ENCODE peak calls at places on chromosomes 11 and 22, in ten cellular contexts. One of them, this sample, is unnamed.

GRCh38 chr22:22401381-22401780 is 107.2 kb downstream of the ZNF280B start:
- DNase-seq in astrocyte of the spinal cord: no peak
- DNase-seq in HCT116: no peak
- DNase-seq in heart left ventricle: no peak
- DNase-seq in left ventricle myocardium inferior: no peak
- DNase-seq in SK-N-SH: no peak
- DNase-seq in gastrocnemius medialis: no peak
- DNase-seq in upper lobe of right lung: no peak
- DNase-seq in fibroblast of mammary gland: no peak
- DNase-seq in GM23338: no peak
- DNase-seq in this sample: no peak

GRCh38 chr11:83573097-83573496 is 286.9 kb upstream of the CCDC90B start:
- DNase-seq in SK-N-SH: no peak
- DNase-seq in HCT116: no peak
- DNase-seq in left ventricle myocardium inferior: no peak
- DNase-seq in astrocyte of the spinal cord: no peak
- DNase-seq in heart left ventricle: no peak
- DNase-seq in gastrocnemius medialis: no peak
- DNase-seq in upper lobe of right lung: no peak
- DNase-seq in fibroblast of mammary gland: peak; percentile 85
- DNase-seq in GM23338: no peak
- DNase-seq in this sample: no peak

GRCh38 chr11:12693485-12694181 is 19.4 kb downstream of the TEAD1 start:
- DNase-seq in left ventricle myocardium inferior: peak; percentile 33
- DNase-seq in upper lobe of right lung: peak; percentile 71
- DNase-seq in SK-N-SH: peak; percentile 34
- DNase-seq in astrocyte of the spinal cord: peak; percentile 99
- DNase-seq in fibroblast of mammary gland: peak; percentile 99
- DNase-seq in GM23338: no peak
- DNase-seq in HCT116: peak; percentile 96
- DNase-seq in gastrocnemius medialis: peak; percentile 60
- DNase-seq in heart left ventricle: no peak
- DNase-seq in this sample: peak; percentile 98

GRCh38 chr11:125242141-125242780 is 77.7 kb downstream of the PKNOX2 start:
- DNase-seq in fibroblast of mammary gland: no peak
- DNase-seq in GM23338: no peak
- DNase-seq in upper lobe of right lung: peak; percentile 33
- DNase-seq in astrocyte of the spinal cord: no peak
- DNase-seq in HCT116: no peak
- DNase-seq in heart left ventricle: no peak
- DNase-seq in gastrocnemius medialis: no peak
- DNase-seq in SK-N-SH: no peak
- DNase-seq in left ventricle myocardium inferior: no peak
- DNase-seq in this sample: no peak

GRCh38 chr11:45318516-45318915 is 32.4 kb upstream of the SYT13 start:
- DNase-seq in SK-N-SH: no peak
- DNase-seq in GM23338: no peak
- DNase-seq in heart left ventricle: no peak
- DNase-seq in upper lobe of right lung: no peak
- DNase-seq in fibroblast of mammary gland: no peak
- DNase-seq in gastrocnemius medialis: no peak
- DNase-seq in HCT116: no peak
- DNase-seq in left ventricle myocardium inferior: no peak
- DNase-seq in astrocyte of the spinal cord: no peak
- DNase-seq in this sample: no peak

GRCh38 chr22:48179571-48180546 is 1417.4 kb downstream of the TBC1D22A start:
- DNase-seq in heart left ventricle: no peak
- DNase-seq in left ventricle myocardium inferior: no peak
- DNase-seq in fibroblast of mammary gland: no peak
- DNase-seq in GM23338: no peak
- DNase-seq in gastrocnemius medialis: no peak
- DNase-seq in SK-N-SH: no peak
- DNase-seq in upper lobe of right lung: no peak
- DNase-seq in HCT116: no peak
- DNase-seq in astrocyte of the spinal cord: no peak
- DNase-seq in this sample: no peak

GRCh38 chr11:58923300-58923788 is 15.9 kb upstream of the GLYATL1 start:
- DNase-seq in SK-N-SH: peak; percentile 13
- DNase-seq in left ventricle myocardium inferior: no peak
- DNase-seq in fibroblast of mammary gland: peak; percentile 41
- DNase-seq in GM23338: peak; percentile 92
- DNase-seq in gastrocnemius medialis: no peak
- DNase-seq in upper lobe of right lung: no peak
- DNase-seq in astrocyte of the spinal cord: peak; percentile 54
- DNase-seq in heart left ventricle: no peak
- DNase-seq in HCT116: peak; percentile 54
- DNase-seq in this sample: no peak

GRCh38 chr11:64898076-64898445 is 18.9 kb downstream of the ATG2A start:
- DNase-seq in HCT116: no peak
- DNase-seq in SK-N-SH: no peak
- DNase-seq in heart left ventricle: peak; percentile 48
- DNase-seq in upper lobe of right lung: no peak
- DNase-seq in astrocyte of the spinal cord: no peak
- DNase-seq in fibroblast of mammary gland: no peak
- DNase-seq in gastrocnemius medialis: no peak
- DNase-seq in left ventricle myocardium inferior: no peak
- DNase-seq in GM23338: no peak
- DNase-seq in this sample: no peak

GRCh38 chr22:33288078-33288477 is 229.9 kb upstream of the SYN3 start:
- DNase-seq in astrocyte of the spinal cord: no peak
- DNase-seq in heart left ventricle: no peak
- DNase-seq in fibroblast of mammary gland: no peak
- DNase-seq in upper lobe of right lung: no peak
- DNase-seq in left ventricle myocardium inferior: no peak
- DNase-seq in GM23338: no peak
- DNase-seq in SK-N-SH: no peak
- DNase-seq in HCT116: no peak
- DNase-seq in gastrocnemius medialis: no peak
- DNase-seq in this sample: no peak

GRCh38 chr11:69889400-69890372 is 70.5 kb upstream of the FGF3 start:
- DNase-seq in upper lobe of right lung: no peak
- DNase-seq in SK-N-SH: no peak
- DNase-seq in GM23338: peak; percentile 52
- DNase-seq in heart left ventricle: no peak
- DNase-seq in fibroblast of mammary gland: no peak
- DNase-seq in left ventricle myocardium inferior: no peak
- DNase-seq in HCT116: no peak
- DNase-seq in astrocyte of the spinal cord: no peak
- DNase-seq in gastrocnemius medialis: no peak
- DNase-seq in this sample: no peak

GRCh38 chr11:119356349-119357031 is 10.0 kb upstream of the MFRP start:
- DNase-seq in gastrocnemius medialis: no peak
- DNase-seq in upper lobe of right lung: peak; percentile 92
- DNase-seq in heart left ventricle: peak; percentile 91
- DNase-seq in left ventricle myocardium inferior: peak; percentile 83
- DNase-seq in GM23338: peak; percentile 97
- DNase-seq in SK-N-SH: peak; percentile 95
- DNase-seq in astrocyte of the spinal cord: peak; percentile 74
- DNase-seq in HCT116: peak; percentile 60
- DNase-seq in fibroblast of mammary gland: peak; percentile 73
- DNase-seq in this sample: no peak

GRCh38 chr11:17405232-17406005 is 17.0 kb upstream of the KCNJ11 start:
- DNase-seq in heart left ventricle: peak; percentile 86
- DNase-seq in astrocyte of the spinal cord: peak; percentile 24
- DNase-seq in left ventricle myocardium inferior: peak; percentile 75
- DNase-seq in HCT116: peak; percentile 18
- DNase-seq in GM23338: peak; percentile 50
- DNase-seq in upper lobe of right lung: peak; percentile 88
- DNase-seq in fibroblast of mammary gland: peak; percentile 54
- DNase-seq in SK-N-SH: peak; percentile 78
- DNase-seq in gastrocnemius medialis: peak; percentile 93
- DNase-seq in this sample: peak; percentile 39

GRCh38 chr22:29330753-29331152 is 15.3 kb upstream of the RASL10A start:
- DNase-seq in GM23338: no peak
- DNase-seq in fibroblast of mammary gland: peak; percentile 66
- DNase-seq in upper lobe of right lung: no peak
- DNase-seq in gastrocnemius medialis: peak; percentile 46
- DNase-seq in left ventricle myocardium inferior: no peak
- DNase-seq in heart left ventricle: no peak
- DNase-seq in HCT116: no peak
- DNase-seq in SK-N-SH: no peak
- DNase-seq in astrocyte of the spinal cord: peak; percentile 77
- DNase-seq in this sample: peak; percentile 65

GRCh38 chr11:128757886-128758612 is 64.2 kb downstream of the FLI1 start:
- DNase-seq in upper lobe of right lung: no peak
- DNase-seq in gastrocnemius medialis: no peak
- DNase-seq in heart left ventricle: no peak
- DNase-seq in fibroblast of mammary gland: no peak
- DNase-seq in SK-N-SH: no peak
- DNase-seq in HCT116: no peak
- DNase-seq in GM23338: no peak
- DNase-seq in left ventricle myocardium inferior: no peak
- DNase-seq in astrocyte of the spinal cord: no peak
- DNase-seq in this sample: no peak

GRCh38 chr22:44497904-44498242 is at the start of gene RTL6:
- DNase-seq in SK-N-SH: no peak
- DNase-seq in fibroblast of mammary gland: no peak
- DNase-seq in GM23338: no peak
- DNase-seq in heart left ventricle: no peak
- DNase-seq in left ventricle myocardium inferior: no peak
- DNase-seq in gastrocnemius medialis: no peak
- DNase-seq in astrocyte of the spinal cord: no peak
- DNase-seq in upper lobe of right lung: no peak
- DNase-seq in HCT116: peak; percentile 6
- DNase-seq in this sample: no peak

GRCh38 chr11:2929880-2930704 is 872 bp upstream of the PHLDA2 start:
- DNase-seq in SK-N-SH: peak; percentile 76
- DNase-seq in heart left ventricle: no peak
- DNase-seq in GM23338: peak; percentile 69
- DNase-seq in fibroblast of mammary gland: peak; percentile 62
- DNase-seq in upper lobe of right lung: peak; percentile 82
- DNase-seq in astrocyte of the spinal cord: peak; percentile 76
- DNase-seq in left ventricle myocardium inferior: no peak
- DNase-seq in HCT116: peak; percentile 46
- DNase-seq in gastrocnemius medialis: no peak
- DNase-seq in this sample: no peak
- TF ChIP-seq CTCF in SK-N-SH: peak; percentile 56
- TF ChIP-seq CTCF in heart left ventricle: no peak
- TF ChIP-seq CTCF in GM23338: peak; percentile 36
- TF ChIP-seq CTCF in fibroblast of mammary gland: peak; percentile 40
- TF ChIP-seq CTCF in upper lobe of right lung: no peak
- TF ChIP-seq CTCF in astrocyte of the spinal cord: peak; percentile 40
- TF ChIP-seq CTCF in left ventricle myocardium inferior: no peak
- TF ChIP-seq CTCF in HCT116: no peak
- TF ChIP-seq CTCF in gastrocnemius medialis: no peak
- TF ChIP-seq CTCF in this sample: no peak

DNA sequence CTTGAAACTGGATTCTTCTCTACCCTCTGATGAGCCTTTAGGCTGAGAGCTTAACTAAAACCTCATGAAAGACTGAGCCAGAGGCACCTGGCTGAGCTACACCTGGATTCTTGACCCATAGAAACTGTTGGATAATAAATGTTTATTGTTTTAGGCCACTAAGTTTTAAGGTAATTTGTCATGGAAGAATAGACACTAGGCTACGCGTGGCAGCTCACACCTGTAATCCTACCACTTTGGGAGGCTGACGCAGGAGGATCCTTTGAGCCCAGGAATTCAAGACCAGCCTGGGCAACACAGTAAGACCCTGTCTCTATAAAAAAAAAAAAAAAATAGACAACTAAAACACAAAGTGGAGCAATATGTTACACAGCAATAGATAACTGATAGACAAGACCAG is 29.2 kb upstream of the UPB1 start:
- DNase-seq in fibroblast of mammary gland: no peak
- DNase-seq in heart left ventricle: no peak
- DNase-seq in gastrocnemius medialis: no peak
- DNase-seq in GM23338: no peak
- DNase-seq in astrocyte of the spinal cord: no peak
- DNase-seq in upper lobe of right lung: no peak
- DNase-seq in HCT116: no peak
- DNase-seq in left ventricle myocardium inferior: no peak
- DNase-seq in SK-N-SH: no peak
- DNase-seq in this sample: no peak
- H3K4me3 ChIP-seq in fibroblast of mammary gland: no peak overlapping the region
- H3K4me3 ChIP-seq in heart left ventricle: no peak overlapping the region
- H3K4me3 ChIP-seq in gastrocnemius medialis: no peak overlapping the region
- H3K4me3 ChIP-seq in GM23338: no peak overlapping the region
- H3K4me3 ChIP-seq in astrocyte of the spinal cord: no peak overlapping the region
- H3K4me3 ChIP-seq in upper lobe of right lung: no peak overlapping the region
- H3K4me3 ChIP-seq in HCT116: no peak overlapping the region
- H3K4me3 ChIP-seq in left ventricle myocardium inferior: no peak overlapping the region
- H3K4me3 ChIP-seq in SK-N-SH: no peak overlapping the region
- H3K4me3 ChIP-seq in this sample: no peak overlapping the region

GRCh38 chr11:57763568-57763967 is 2.0 kb downstream of the CTNND1 start:
- DNase-seq in heart left ventricle: no peak
- DNase-seq in HCT116: no peak
- DNase-seq in GM23338: peak; percentile 73
- DNase-seq in left ventricle myocardium inferior: no peak
- DNase-seq in SK-N-SH: peak; percentile 45
- DNase-seq in fibroblast of mammary gland: peak; percentile 59
- DNase-seq in upper lobe of right lung: no peak
- DNase-seq in gastrocnemius medialis: no peak
- DNase-seq in astrocyte of the spinal cord: peak; percentile 58
- DNase-seq in this sample: no peak
- TF ChIP-seq CTCF in heart left ventricle: no peak
- TF ChIP-seq CTCF in HCT116: no peak
- TF ChIP-seq CTCF in GM23338: peak; percentile 22
- TF ChIP-seq CTCF in left ventricle myocardium inferior: peak; percentile 52
- TF ChIP-seq CTCF in SK-N-SH: peak; percentile 37
- TF ChIP-seq CTCF in fibroblast of mammary gland: peak; percentile 52
- TF ChIP-seq CTCF in upper lobe of right lung: peak; percentile 35
- TF ChIP-seq CTCF in gastrocnemius medialis: peak; percentile 39
- TF ChIP-seq CTCF in astrocyte of the spinal cord: peak; percentile 52
- TF ChIP-seq CTCF in this sample: peak; percentile 26

GRCh38 chr11:63893355-63893754 is 23.6 kb downstream of the RCOR2 start:
- DNase-seq in astrocyte of the spinal cord: no peak
- DNase-seq in heart left ventricle: no peak
- DNase-seq in SK-N-SH: no peak
- DNase-seq in upper lobe of right lung: no peak
- DNase-seq in fibroblast of mammary gland: no peak
- DNase-seq in HCT116: no peak
- DNase-seq in left ventricle myocardium inferior: no peak
- DNase-seq in GM23338: no peak
- DNase-seq in gastrocnemius medialis: no peak
- DNase-seq in this sample: no peak
- H3K4me3 ChIP-seq in astrocyte of the spinal cord: no peak overlapping the region
- H3K4me3 ChIP-seq in heart left ventricle: no peak overlapping the region
- H3K4me3 ChIP-seq in SK-N-SH: no peak overlapping the region
- H3K4me3 ChIP-seq in upper lobe of right lung: no peak overlapping the region
- H3K4me3 ChIP-seq in fibroblast of mammary gland: no peak overlapping the region
- H3K4me3 ChIP-seq in HCT116: no peak overlapping the region
- H3K4me3 ChIP-seq in left ventricle myocardium inferior: no peak overlapping the region
- H3K4me3 ChIP-seq in GM23338: no peak overlapping the region
- H3K4me3 ChIP-seq in gastrocnemius medialis: no peak overlapping the region
- H3K4me3 ChIP-seq in this sample: no peak overlapping the region

DNA sequence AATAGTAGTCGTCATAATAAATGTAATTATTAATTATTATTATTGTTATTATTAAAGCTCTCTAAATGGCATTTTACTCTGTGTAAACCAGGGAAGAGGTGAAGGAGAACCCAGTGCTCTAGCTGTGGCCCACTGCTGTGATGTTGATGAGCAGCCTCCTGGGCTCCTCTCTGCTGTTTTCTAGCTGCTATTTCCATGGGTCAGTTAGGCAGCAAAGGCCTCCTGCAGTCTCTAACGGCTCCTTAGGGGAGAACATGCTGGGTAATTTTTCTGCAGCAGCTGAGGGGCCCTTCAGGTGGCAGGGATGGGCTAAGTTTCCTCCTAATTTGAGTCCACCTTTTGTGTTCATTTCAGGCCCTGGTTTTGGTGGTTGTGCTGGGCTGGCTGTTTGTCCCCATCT is 24.6 kb downstream of the SLC5A1 start:
- DNase-seq in SK-N-SH: no peak
- DNase-seq in left ventricle myocardium inferior: no peak
- DNase-seq in GM23338: no peak
- DNase-seq in astrocyte of the spinal cord: no peak
- DNase-seq in upper lobe of right lung: no peak
- DNase-seq in gastrocnemius medialis: no peak
- DNase-seq in fibroblast of mammary gland: no peak
- DNase-seq in heart left ventricle: no peak
- DNase-seq in HCT116: no peak
- DNase-seq in this sample: no peak
- TF ChIP-seq CTCF in SK-N-SH: no peak
- TF ChIP-seq CTCF in left ventricle myocardium inferior: no peak
- TF ChIP-seq CTCF in GM23338: no peak
- TF ChIP-seq CTCF in astrocyte of the spinal cord: no peak
- TF ChIP-seq CTCF in upper lobe of right lung: no peak
- TF ChIP-seq CTCF in gastrocnemius medialis: no peak
- TF ChIP-seq CTCF in fibroblast of mammary gland: no peak
- TF ChIP-seq CTCF in heart left ventricle: no peak
- TF ChIP-seq CTCF in HCT116: no peak
- TF ChIP-seq CTCF in this sample: no peak